ENCODE peak calls at places on chromosomes 2 and 18, in four cellular contexts. One of them, this sample, is unnamed.

GRCh38 chr2:181790716-181791649 is 100.5 kb upstream of the ITPRID2 start:
- DNase-seq in cardiac fibroblast: peak
- DNase-seq in posterior vena cava: no peak
- DNase-seq in DMS153: no peak
- DNase-seq in this sample: no peak

GRCh38 chr2:198054299-198054698 is 249.9 kb downstream of the PLCL1 start:
- DNase-seq in DMS153: no peak
- DNase-seq in posterior vena cava: no peak
- DNase-seq in cardiac fibroblast: peak
- DNase-seq in this sample: no peak

GRCh38 chr2:99697811-99698568 is 208.2 kb upstream of the REV1 start:
- DNase-seq in DMS153: no peak
- DNase-seq in posterior vena cava: peak
- DNase-seq in cardiac fibroblast: peak
- DNase-seq in this sample: no peak

GRCh38 chr2:129396980-129397599 is 582.4 kb upstream of the RAB6C start:
- DNase-seq in cardiac fibroblast: peak
- DNase-seq in posterior vena cava: no peak
- DNase-seq in DMS153: peak
- DNase-seq in this sample: no peak

GRCh38 chr2:150485114-150485870 is 2.2 kb downstream of the RND3 start:
- DNase-seq in posterior vena cava: peak
- DNase-seq in cardiac fibroblast: peak
- DNase-seq in DMS153: peak
- DNase-seq in this sample: peak

GRCh38 chr2:42261531-42262195 is 92.5 kb downstream of the EML4 start:
- DNase-seq in cardiac fibroblast: no peak
- DNase-seq in DMS153: no peak
- DNase-seq in posterior vena cava: no peak
- DNase-seq in this sample: no peak

GRCh38 chr18:48642503-48642902 is 103.7 kb downstream of the CTIF start:
- DNase-seq in cardiac fibroblast: no peak
- DNase-seq in DMS153: no peak
- DNase-seq in posterior vena cava: no peak
- DNase-seq in this sample: no peak

GRCh38 chr2:170548304-170548703 is 166.8 kb upstream of the SP5 start:
- DNase-seq in cardiac fibroblast: no peak
- DNase-seq in DMS153: no peak
- DNase-seq in posterior vena cava: no peak
- DNase-seq in this sample: no peak

GRCh38 chr2:219250044-219250781 is 2.8 kb upstream of the TUBA4B start:
- DNase-seq in posterior vena cava: no peak
- DNase-seq in DMS153: no peak
- DNase-seq in cardiac fibroblast: peak
- DNase-seq in this sample: no peak

GRCh38 chr2:107576991-107577390 is 249.7 kb upstream of the RGPD4 start:
- DNase-seq in DMS153: no peak
- DNase-seq in posterior vena cava: no peak
- DNase-seq in cardiac fibroblast: no peak
- DNase-seq in this sample: no peak

GRCh38 chr2:216519154-216519762 is 20.6 kb downstream of the RPL37A start:
- DNase-seq in posterior vena cava: no peak
- DNase-seq in DMS153: peak
- DNase-seq in cardiac fibroblast: peak
- DNase-seq in this sample: no peak

GRCh38 chr2:71528221-71528620 is 74.9 kb downstream of the DYSF start:
- DNase-seq in posterior vena cava: peak
- DNase-seq in DMS153: no peak
- DNase-seq in cardiac fibroblast: no peak
- DNase-seq in this sample: no peak

GRCh38 chr2:64485961-64486360 is 32.0 kb downstream of the LGALSL start:
- DNase-seq in posterior vena cava: no peak
- DNase-seq in DMS153: peak
- DNase-seq in cardiac fibroblast: peak
- DNase-seq in this sample: no peak

GRCh38 chr2:73931531-73932500 is 5.1 kb downstream of the DGUOK start:
- DNase-seq in DMS153: no peak
- DNase-seq in cardiac fibroblast: peak
- DNase-seq in posterior vena cava: no peak
- DNase-seq in this sample: no peak

GRCh38 chr18:36271153-36271552 is 26.4 kb upstream of the FHOD3 start:
- DNase-seq in cardiac fibroblast: no peak
- DNase-seq in DMS153: no peak
- DNase-seq in posterior vena cava: no peak
- DNase-seq in this sample: no peak

GRCh38 chr2:45169339-45170190 is 160.3 kb upstream of the SIX2 start:
- DNase-seq in cardiac fibroblast: peak
- DNase-seq in posterior vena cava: no peak
- DNase-seq in DMS153: no peak
- DNase-seq in this sample: no peak

GRCh38 chr18:754666-755065 is 42.2 kb upstream of the ENOSF1 start:
- DNase-seq in DMS153: no peak
- DNase-seq in posterior vena cava: no peak
- DNase-seq in cardiac fibroblast: no peak
- DNase-seq in this sample: no peak

GRCh38 chr2:56522605-56523089 is 338.9 kb downstream of the CCDC85A start:
- DNase-seq in posterior vena cava: no peak
- DNase-seq in cardiac fibroblast: peak
- DNase-seq in DMS153: peak
- DNase-seq in this sample: no peak

GRCh38 chr2:16104345-16105177 is 164.2 kb downstream of the MYCN start:
- DNase-seq in posterior vena cava: peak
- DNase-seq in cardiac fibroblast: no peak
- DNase-seq in DMS153: no peak
- DNase-seq in this sample: no peak

GRCh38 chr2:241820625-241821384 is 11.8 kb downstream of the NEU4 start:
- DNase-seq in cardiac fibroblast: no peak
- DNase-seq in posterior vena cava: peak
- DNase-seq in DMS153: no peak
- DNase-seq in this sample: peak

GRCh38 chr18:45449761-45450227 is 165.5 kb upstream of the SLC14A2 start:
- DNase-seq in DMS153: peak
- DNase-seq in posterior vena cava: peak
- DNase-seq in cardiac fibroblast: peak
- DNase-seq in this sample: no peak

GRCh38 chr2:184644685-184645084 is 46.4 kb downstream of the ZNF804A start:
- DNase-seq in posterior vena cava: no peak
- DNase-seq in DMS153: no peak
- DNase-seq in cardiac fibroblast: peak
- DNase-seq in this sample: no peak

GRCh38 chr2:73359915-73360697 is 25.5 kb upstream of the ALMS1 start:
- DNase-seq in cardiac fibroblast: peak
- DNase-seq in posterior vena cava: no peak
- DNase-seq in DMS153: no peak
- DNase-seq in this sample: no peak

This sample was measured in chondrocyte.